ENCODE peak calls at places on chromosomes 12 and 14, in nine cellular contexts. X is uterus; M is adrenal gland; I is MM.1S; Q is CD8-positive, alpha-beta T cell; S is dorsolateral prefrontal cortex; D is lower lobe of right lung; B is fibroblast of villous mesenchyme; P is cardiac muscle cell. R is an unnamed sample.

GRCh38 chr12:65911321-65911720 is 87.0 kb downstream of the HMGA2 start:
- DNase-seq in X (no peak), M (peak), I (no peak), Q (no peak), S (no peak), D (no peak), B (no peak), P (no peak), R (no peak)

GRCh38 chr14:60768602-60769001 is 34.0 kb downstream of the MNAT1 start:
- DNase-seq in X (no peak), M (no peak), I (no peak), Q (no peak), S (no peak), D (no peak), B (no peak), P (no peak), R (no peak)

GRCh38 chr14:65709576-65709975 is 297.0 kb downstream of the FUT8 start:
- DNase-seq in X (no peak), M (peak), I (no peak), Q (no peak), S (no peak), D (no peak), B (no peak), P (no peak), R (no peak)

GRCh38 chr12:6938353-6939186 is 5.0 kb upstream of the RNU7-1 start:
- DNase-seq in X (peak), M (peak), I (no peak), Q (peak), S (no peak), D (no peak), B (no peak), P (no peak), R (no peak)

GRCh38 chr14:96090441-96091148 is 51.4 kb downstream of the C14orf132 start:
- DNase-seq in X (peak), M (peak), I (no peak), Q (no peak), S (peak), D (no peak), B (peak), P (peak), R (no peak)

GRCh38 chr12:78802593-78802992 is 62.0 kb upstream of the SYT1 start:
- DNase-seq in X (no peak), M (no peak), I (no peak), Q (no peak), S (no peak), D (no peak), B (peak), P (no peak), R (no peak)

GRCh38 chr12:113056631-113057488 is at the start of gene DTX1:
- DNase-seq in X (no peak), M (peak), I (no peak), Q (no peak), S (no peak), D (no peak), B (no peak), P (peak), R (no peak)

GRCh38 chr14:72540836-72541235 is 353.1 kb downstream of the DPF3 start:
- DNase-seq in X (no peak), M (no peak), I (no peak), Q (no peak), S (no peak), D (no peak), B (no peak), P (no peak), R (no peak)

GRCh38 chr14:101774006-101774755 is 12.7 kb downstream of the PPP2R5C start:
- DNase-seq in X (no peak), M (no peak), I (peak), Q (no peak), S (peak), D (no peak), B (no peak), P (no peak), R (no peak)

GRCh38 chr12:105288311-105288996 is 42.0 kb upstream of the C12orf75 start:
- DNase-seq in X (no peak), M (no peak), I (no peak), Q (no peak), S (no peak), D (no peak), B (no peak), P (no peak), R (no peak)

GRCh38 chr12:122860052-122860853 is 25.0 kb downstream of the HIP1R start:
- DNase-seq in X (peak), M (peak), I (peak), Q (peak), S (peak), D (peak), B (peak), P (peak), R (peak)

GRCh38 chr14:36477266-36477665 is 42.8 kb downstream of the NKX2-1 start:
- DNase-seq in X (no peak), M (no peak), I (no peak), Q (no peak), S (no peak), D (no peak), B (no peak), P (no peak), R (no peak)

GRCh38 chr12:66035289-66035961 is 95.1 kb downstream of the LLPH start:
- DNase-seq in X (no peak), M (no peak), I (no peak), Q (no peak), S (no peak), D (no peak), B (peak), P (peak), R (no peak)

GRCh38 chr12:64187370-64187769 is 34.7 kb downstream of the KICS2 start:
- DNase-seq in X (no peak), M (no peak), I (no peak), Q (no peak), S (no peak), D (no peak), B (no peak), P (no peak), R (no peak)

GRCh38 chr14:37124617-37125016 is 47.8 kb downstream of the SLC25A21 start:
- DNase-seq in X (no peak), M (no peak), I (no peak), Q (no peak), S (no peak), D (no peak), B (no peak), P (no peak), R (no peak)

GRCh38 chr12:127560041-127560478 is 706.9 kb upstream of the TMEM132C start:
- DNase-seq in X (no peak), M (no peak), I (no peak), Q (no peak), S (no peak), D (no peak), B (no peak), P (no peak), R (no peak)

GRCh38 chr12:96371787-96372699 is 28.2 kb downstream of the CDK17 start:
- DNase-seq in X (no peak), M (no peak), I (no peak), Q (no peak), S (no peak), D (no peak), B (no peak), P (no peak), R (no peak)

GRCh38 chr12:15173142-15173541 is 48.1 kb downstream of the RERG start:
- DNase-seq in X (no peak), M (no peak), I (no peak), Q (no peak), S (no peak), D (no peak), B (no peak), P (no peak), R (no peak)

GRCh38 chr12:15168279-15168678 is 52.9 kb downstream of the RERG start:
- DNase-seq in X (peak), M (no peak), I (no peak), Q (no peak), S (no peak), D (no peak), B (peak), P (no peak), R (no peak)

GRCh38 chr12:15171015-15171646 is 50.1 kb downstream of the RERG start:
- DNase-seq in X (no peak), M (no peak), I (no peak), Q (no peak), S (no peak), D (no peak), B (no peak), P (no peak), R (no peak)

GRCh38 chr12:15172423-15172822 is 48.8 kb downstream of the RERG start:
- DNase-seq in X (no peak), M (no peak), I (no peak), Q (no peak), S (no peak), D (no peak), B (no peak), P (no peak), R (no peak)
- TF ChIP-seq CTCF in X (no peak), M (no peak), I (no peak), Q (no peak), S (no peak), D (no peak), B (no peak), P (no peak), R (peak)

GRCh38 chr12:114166360-114166759 is 200.2 kb upstream of the RBM19 start:
- DNase-seq in X (peak), M (peak), I (no peak), Q (no peak), S (peak), D (no peak), B (peak), P (peak), R (peak)
- TF ChIP-seq CTCF in X (peak), M (peak), I (peak), Q (no peak), S (peak), D (peak), B (peak), P (peak), R (peak)

GRCh38 chr14:105198588-105198987 is 17.5 kb upstream of the NUDT14 start:
- DNase-seq in X (no peak), M (no peak), I (no peak), Q (no peak), S (no peak), D (no peak), B (no peak), P (no peak), R (no peak)
- TF ChIP-seq CTCF in X (no peak), M (no peak), I (no peak), Q (no peak), S (no peak), D (no peak), B (no peak), P (no peak), R (peak)

GRCh38 chr14:57378661-57379060 is 11.7 kb upstream of the NAA30 start:
- DNase-seq in X (no peak), M (no peak), I (no peak), Q (no peak), S (no peak), D (no peak), B (no peak), P (no peak), R (no peak)
- TF ChIP-seq CTCF in X (no peak), M (no peak), I (no peak), Q (no peak), S (no peak), D (no peak), B (no peak), P (no peak), R (peak)

DNA sequence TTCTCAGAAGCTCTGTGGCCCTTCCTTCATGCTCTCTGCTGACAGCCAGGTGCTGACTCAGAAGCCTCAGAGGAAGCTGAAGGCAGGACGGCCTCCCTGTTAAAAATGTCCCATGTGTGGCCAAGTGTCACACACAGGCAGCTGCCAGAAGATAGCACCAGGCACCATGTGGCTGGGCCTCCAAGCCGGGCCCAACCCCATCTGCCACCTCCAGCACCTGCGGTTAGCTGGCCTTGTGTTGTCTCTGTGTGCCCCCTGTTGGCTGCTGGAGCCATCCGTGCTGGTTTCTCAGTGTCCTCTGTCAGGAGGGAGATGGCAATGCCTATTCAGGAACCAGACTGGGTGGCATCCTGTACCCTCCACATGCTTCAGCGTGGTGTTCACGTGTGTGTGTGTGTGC is 63.2 kb downstream of the TSPAN11 start:
- DNase-seq in X (no peak), M (no peak), I (peak), Q (no peak), S (no peak), D (no peak), B (peak), P (peak), R (no peak)
- TF ChIP-seq CTCF in X (no peak), M (no peak), I (peak), Q (no peak), S (no peak), D (no peak), B (peak), P (peak), R (peak)

GRCh38 chr12:49060237-49061156 is at the start of gene KMT2D:
- DNase-seq in X (peak), M (peak), I (peak), Q (peak), S (peak), D (peak), B (peak), P (peak), R (peak)
- TF ChIP-seq CTCF in X (no peak), M (peak), I (peak), Q (no peak), S (peak), D (peak), B (peak), P (peak), R (peak)